ENCODE peak calls at places on chromosomes 6 and 20, in five cellular contexts. C, X, U, Q and O are unnamed samples.

GRCh38 chr20:37020636-37021035 is 69.1 kb upstream of the SAMHD1 start:
- DNase-seq in C (no peak), X (no peak), U (no peak), Q (no peak), O (no peak)

GRCh38 chr20:24978493-24978892 is 14.1 kb downstream of the APMAP start:
- DNase-seq in C (no peak), X (no peak), U (no peak), Q (no peak), O (no peak)

GRCh38 chr6:166172546-166172945 is 4.9 kb upstream of the TBXT start:
- DNase-seq in C (no peak), X (no peak), U (no peak), Q (no peak), O (no peak)

GRCh38 chr20:62087227-62087626 is 21.5 kb upstream of the TAF4 start:
- DNase-seq in C (no peak), X (no peak), U (no peak), Q (no peak), O (no peak)

GRCh38 chr6:93678841-93679454 is 259.6 kb upstream of the EPHA7 start:
- DNase-seq in C (no peak), X (no peak), U (no peak), Q (peak), O (no peak)

GRCh38 chr20:31720486-31721407 is 1.9 kb downstream of the BCL2L1 start:
- DNase-seq in C (no peak), X (no peak), U (no peak), Q (no peak), O (no peak)

GRCh38 chr6:16519265-16520242 is 241.7 kb downstream of the ATXN1 start:
- DNase-seq in C (no peak), X (no peak), U (no peak), Q (peak), O (no peak)

GRCh38 chr6:22421187-22421586 is 124.4 kb upstream of the PRL start:
- DNase-seq in C (no peak), X (no peak), U (no peak), Q (peak), O (no peak)

GRCh38 chr20:51767867-51768758 is at the start of gene ATP9A:
- DNase-seq in C (no peak), X (peak), U (no peak), Q (peak), O (no peak)

GRCh38 chr6:27668442-27669275 is 195.8 kb upstream of the ZNF184 start:
- DNase-seq in C (peak), X (no peak), U (no peak), Q (peak), O (no peak)

GRCh38 chr6:79812195-79812594 is 135.2 kb downstream of the ELOVL4 start:
- DNase-seq in C (no peak), X (no peak), U (peak), Q (no peak), O (no peak)

GRCh38 chr6:29696147-29697129 is 15.5 kb upstream of the ZFP57 start:
- DNase-seq in C (no peak), X (no peak), U (no peak), Q (peak), O (no peak)

GRCh38 chr6:149003560-149003959 is 256.7 kb downstream of the UST start:
- DNase-seq in C (no peak), X (no peak), U (no peak), Q (no peak), O (no peak)

GRCh38 chr6:63997727-63998126 is 362.1 kb downstream of the PHF3 start:
- DNase-seq in C (no peak), X (no peak), U (no peak), Q (no peak), O (no peak)

GRCh38 chr6:139472341-139473038 is 98.0 kb upstream of the CITED2 start:
- DNase-seq in C (peak), X (no peak), U (no peak), Q (peak), O (no peak)

GRCh38 chr6:64930664-64931063 is 776.4 kb downstream of the EYS start:
- DNase-seq in C (no peak), X (no peak), U (no peak), Q (no peak), O (no peak)

GRCh38 chr6:30711758-30712380 is 5.2 kb downstream of the MDC1 start:
- DNase-seq in C (no peak), X (no peak), U (no peak), Q (no peak), O (no peak)

GRCh38 chr20:47493175-47493953 is 8.3 kb upstream of the NCOA3 start:
- DNase-seq in C (peak), X (peak), U (peak), Q (peak), O (no peak)

GRCh38 chr6:54431466-54431865 is 123.2 kb downstream of the TINAG start:
- DNase-seq in C (no peak), X (no peak), U (no peak), Q (peak), O (no peak)

GRCh38 chr6:45730232-45730631 is 285.4 kb downstream of the CLIC5 start:
- DNase-seq in C (no peak), X (peak), U (no peak), Q (no peak), O (no peak)